ENCODE peak calls at places on chromosomes 2 and 18, in four cellular contexts. X is GM23338, J is IMR-90, D is left ventricle myocardium inferior. W is an unnamed sample. For H3K27me3, the result is how much of the 10 kb centered on the place peaks cover.

GRCh38 chr2:215554689-215555088 is 118.8 kb upstream of the FN1 start:
- DNase-seq in X (no peak), J (peak), D (no peak), W (no peak)

GRCh38 chr2:26615336-26616031 is 25.7 kb downstream of the CIB4 start:
- DNase-seq in X (peak), J (no peak), D (no peak), W (no peak)

GRCh38 chr2:182038579-182038978 is 52.9 kb downstream of the PPP1R1C start:
- DNase-seq in X (no peak), J (peak), D (no peak), W (no peak)

GRCh38 chr2:232242316-232242715 is 136.2 kb upstream of the ALPP start:
- DNase-seq in X (no peak), J (no peak), D (no peak), W (no peak)

GRCh38 chr18:79579807-79580480 is 99.7 kb upstream of the CTDP1 start:
- DNase-seq in X (no peak), J (no peak), D (no peak), W (no peak)

GRCh38 chr2:52500561-52500960 is 1267.0 kb upstream of the CHAC2 start:
- DNase-seq in X (no peak), J (no peak), D (no peak), W (no peak)

GRCh38 chr2:128314348-128315121 is 4.1 kb downstream of the HS6ST1 start:
- DNase-seq in X (no peak), J (no peak), D (no peak), W (peak)

GRCh38 chr18:78430171-78430857 is 549.3 kb upstream of the SALL3 start:
- DNase-seq in X (no peak), J (no peak), D (no peak), W (no peak)

GRCh38 chr2:64839844-64840243 is 149.4 kb upstream of the SLC1A4 start:
- DNase-seq in X (no peak), J (no peak), D (no peak), W (no peak)

GRCh38 chr2:29147963-29148362 is 32.7 kb downstream of the CLIP4 start:
- DNase-seq in X (no peak), J (no peak), D (no peak), W (no peak)

GRCh38 chr2:45793998-45794720 is 142.7 kb downstream of the PRKCE start:
- DNase-seq in X (no peak), J (peak), D (no peak), W (no peak)

GRCh38 chr2:145623136-145623535 is 1103.2 kb upstream of the ZEB2 start:
- DNase-seq in X (no peak), J (peak), D (no peak), W (no peak)

GRCh38 chr18:39799010-39799409 is 2156.0 kb upstream of the PIK3C3 start:
- DNase-seq in X (peak), J (no peak), D (no peak), W (no peak)

GRCh38 chr2:25371253-25372241 is 29.8 kb upstream of the DNMT3A start:
- DNase-seq in X (no peak), J (no peak), D (no peak), W (no peak)

GRCh38 chr2:237410949-237411635 is 2.9 kb downstream of the COL6A3 start:
- DNase-seq in X (no peak), J (no peak), D (no peak), W (no peak)

GRCh38 chr18:53798516-53798915 is 426.0 kb downstream of the MBD2 start:
- DNase-seq in X (no peak), J (no peak), D (no peak), W (no peak)

GRCh38 chr2:233795735-233796171 is 17.6 kb downstream of the MROH2A start:
- DNase-seq in X (no peak), J (no peak), D (no peak), W (no peak)

GRCh38 chr18:70256184-70256583 is 32.7 kb upstream of the SOCS6 start:
- DNase-seq in X (no peak), J (no peak), D (no peak), W (no peak)

GRCh38 chr2:30847329-30847728 is 40.1 kb upstream of the CAPN13 start:
- DNase-seq in X (no peak), J (no peak), D (no peak), W (no peak)

GRCh38 chr2:122478108-122478507 is 722.7 kb downstream of the TSN start:
- DNase-seq in X (no peak), J (no peak), D (no peak), W (no peak)

DNA sequence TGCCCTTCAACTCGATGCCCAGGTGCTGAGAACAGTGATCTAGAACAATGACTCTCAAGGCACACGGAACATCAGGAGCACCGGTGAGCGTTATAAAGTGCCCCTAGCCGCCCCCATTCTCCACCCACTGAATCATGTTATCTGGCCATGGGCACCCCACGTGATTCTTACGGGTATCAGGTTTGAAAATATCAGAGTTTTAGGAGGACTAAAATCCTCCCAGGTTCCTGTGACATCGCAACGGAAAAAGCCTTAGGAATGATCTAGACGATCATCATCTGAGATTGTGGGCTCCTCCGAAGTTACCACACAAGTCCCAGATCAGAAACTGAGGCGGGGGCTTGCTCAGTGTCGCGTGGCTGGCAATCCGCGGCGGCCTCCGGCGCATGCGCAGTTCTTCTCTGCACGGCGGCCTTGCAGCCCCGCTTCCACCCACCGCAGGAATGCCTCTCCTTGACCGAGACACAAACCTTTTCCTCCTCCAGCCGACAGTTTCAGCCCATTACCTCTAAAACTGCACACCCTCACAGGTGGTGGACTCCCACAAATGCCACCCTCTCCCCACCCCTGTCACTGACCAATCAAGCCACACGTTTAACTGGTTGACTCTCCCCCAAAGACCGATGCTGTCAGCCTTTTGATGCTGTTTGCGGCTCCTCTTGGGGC is 5.8 kb upstream of the MRPL33 start:
- DNase-seq in X (no peak), J (no peak), D (peak), W (no peak)
- H3K4me3 ChIP-seq in X (no peak), J (no peak), D (peak), W (peak)

GRCh38 chr2:218992703-218993344 is 398 bp downstream of the CRYBA2 start:
- DNase-seq in X (peak), J (no peak), D (no peak), W (no peak)
- H3K27me3 ChIP-seq in X (half or more), J (half or more), D (half or more), W (under half)

GRCh38 chr2:120825370-120826259 is 89.9 kb downstream of the GLI2 start:
- DNase-seq in X (no peak), J (peak), D (peak), W (peak)
- H3K4me3 ChIP-seq in X (no peak), J (no peak), D (no peak), W (no peak)

DNA sequence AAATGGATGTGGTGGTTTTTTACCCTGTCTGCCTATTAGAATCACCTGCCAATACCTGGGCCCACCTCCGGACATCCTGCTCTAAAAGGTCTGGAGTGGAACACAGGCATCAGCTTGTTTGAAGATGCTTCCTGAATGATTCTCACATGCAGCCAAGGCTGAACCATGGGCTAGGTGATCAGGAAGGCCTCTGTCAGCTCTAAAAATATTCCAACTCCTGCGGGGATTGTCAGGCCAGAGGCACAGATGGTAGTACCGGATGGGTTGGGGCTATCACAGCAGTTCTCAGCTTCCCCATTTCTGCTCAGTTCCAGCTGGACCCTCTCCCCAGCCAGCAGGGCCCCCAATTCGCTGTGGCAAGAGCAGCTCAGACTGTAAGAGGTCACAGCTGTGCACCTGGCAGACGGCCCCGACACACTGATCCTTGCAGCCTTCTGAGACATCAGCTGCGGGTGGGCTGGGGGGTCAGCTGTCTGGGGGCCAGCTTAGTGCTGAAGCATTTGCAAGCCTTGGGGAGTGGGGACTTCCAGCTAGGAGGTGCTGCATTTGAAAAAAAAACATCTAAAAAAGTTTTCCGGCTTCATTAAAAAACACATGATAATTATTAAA is 43.6 kb upstream of the TCF7L1 start:
- DNase-seq in X (peak), J (no peak), D (no peak), W (no peak)
- H3K27me3 ChIP-seq in X (under half), J (under half), D (under half), W (under half)

GRCh38 chr18:711330-711692 is 1.1 kb downstream of the ENOSF1 start:
- DNase-seq in X (peak), J (no peak), D (no peak), W (no peak)

GRCh38 chr18:712401-713134 is at the start of gene ENOSF1:
- DNase-seq in X (peak), J (peak), D (peak), W (peak)

GRCh38 chr18:709771-710170 is 2.7 kb downstream of the ENOSF1 start:
- DNase-seq in X (no peak), J (no peak), D (no peak), W (no peak)

GRCh38 chr18:711693-712400 is 583 bp downstream of the ENOSF1 start:
- DNase-seq in X (peak), J (peak), D (peak), W (peak)

GRCh38 chr18:710418-711300 is 1.8 kb downstream of the ENOSF1 start:
- DNase-seq in X (no peak), J (no peak), D (no peak), W (no peak)
- H3K4me3 ChIP-seq in X (peak), J (no peak), D (peak), W (peak)

DNA sequence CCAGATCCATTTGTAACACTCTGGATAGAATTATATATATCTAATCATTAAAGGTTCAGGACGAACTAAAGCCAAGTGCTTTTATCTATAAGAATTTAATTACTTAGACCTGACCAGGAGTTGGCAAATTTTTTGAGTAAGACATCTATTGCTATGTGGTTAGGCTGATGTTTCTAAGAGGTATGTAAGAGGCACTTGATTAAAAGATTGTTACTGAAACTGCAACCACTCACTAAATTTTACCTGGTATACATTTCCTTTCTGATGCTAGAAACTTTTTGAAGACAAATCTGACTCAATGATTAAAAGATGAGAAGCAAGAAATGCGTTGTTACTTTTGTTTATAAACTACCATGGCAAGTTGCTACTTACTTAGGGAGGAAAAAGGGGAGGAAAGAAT is 76.7 kb upstream of the CHAC2 start:
- DNase-seq in X (no peak), J (no peak), D (no peak), W (no peak)
- H3K27me3 ChIP-seq in X (under half), J (under half), D (under half), W (under half)

DNA sequence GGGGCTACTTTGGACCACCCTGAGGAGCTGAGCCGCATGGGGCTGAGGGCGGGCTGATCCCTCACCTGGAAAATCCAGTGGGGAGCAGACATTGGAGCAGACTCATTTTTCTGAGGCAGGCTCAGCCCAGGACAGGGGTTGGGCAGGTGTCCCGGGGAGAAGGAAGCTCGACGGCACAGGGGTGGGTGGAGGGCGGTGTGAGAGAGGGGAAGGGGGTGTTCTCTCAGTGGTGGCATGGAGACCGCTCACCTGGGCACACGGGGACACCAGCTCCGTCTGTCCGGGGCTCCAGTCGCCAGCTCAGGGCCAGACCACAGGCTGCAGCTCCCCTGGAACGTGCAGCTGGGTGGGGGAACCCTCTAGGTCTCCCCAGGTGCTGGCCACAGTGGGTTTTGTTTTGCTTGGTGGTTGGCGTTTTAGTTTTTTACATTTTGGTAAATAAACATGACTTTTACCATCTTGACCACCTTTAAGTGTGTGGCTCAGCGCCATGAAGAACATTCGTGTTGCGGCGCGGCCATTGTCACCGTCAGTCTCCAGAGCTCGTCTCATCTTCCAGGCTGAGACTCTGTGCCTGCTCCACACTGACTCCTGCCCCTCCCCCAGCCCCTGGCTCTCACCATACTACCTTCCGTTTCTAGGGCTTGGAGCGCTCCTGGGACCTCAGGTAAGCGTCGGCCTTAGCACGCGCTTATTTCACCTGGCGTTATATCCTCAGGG is 4.3 kb upstream of the MAB21L4 start:
- DNase-seq in X (no peak), J (no peak), D (no peak), W (no peak)
- H3K4me3 ChIP-seq in X (no peak), J (no peak), D (no peak), W (no peak)

GRCh38 chr2:241677392-241677791 is 9.2 kb downstream of the DTYMK start:
- DNase-seq in X (no peak), J (no peak), D (no peak), W (no peak)

GRCh38 chr2:241680827-241681599 is 5.6 kb downstream of the DTYMK start:
- DNase-seq in X (no peak), J (peak), D (no peak), W (no peak)

GRCh38 chr2:241678307-241678706 is 8.3 kb downstream of the DTYMK start:
- DNase-seq in X (no peak), J (no peak), D (no peak), W (no peak)

GRCh38 chr2:241680044-241680443 is 6.6 kb downstream of the DTYMK start:
- DNase-seq in X (no peak), J (no peak), D (no peak), W (no peak)

DNA sequence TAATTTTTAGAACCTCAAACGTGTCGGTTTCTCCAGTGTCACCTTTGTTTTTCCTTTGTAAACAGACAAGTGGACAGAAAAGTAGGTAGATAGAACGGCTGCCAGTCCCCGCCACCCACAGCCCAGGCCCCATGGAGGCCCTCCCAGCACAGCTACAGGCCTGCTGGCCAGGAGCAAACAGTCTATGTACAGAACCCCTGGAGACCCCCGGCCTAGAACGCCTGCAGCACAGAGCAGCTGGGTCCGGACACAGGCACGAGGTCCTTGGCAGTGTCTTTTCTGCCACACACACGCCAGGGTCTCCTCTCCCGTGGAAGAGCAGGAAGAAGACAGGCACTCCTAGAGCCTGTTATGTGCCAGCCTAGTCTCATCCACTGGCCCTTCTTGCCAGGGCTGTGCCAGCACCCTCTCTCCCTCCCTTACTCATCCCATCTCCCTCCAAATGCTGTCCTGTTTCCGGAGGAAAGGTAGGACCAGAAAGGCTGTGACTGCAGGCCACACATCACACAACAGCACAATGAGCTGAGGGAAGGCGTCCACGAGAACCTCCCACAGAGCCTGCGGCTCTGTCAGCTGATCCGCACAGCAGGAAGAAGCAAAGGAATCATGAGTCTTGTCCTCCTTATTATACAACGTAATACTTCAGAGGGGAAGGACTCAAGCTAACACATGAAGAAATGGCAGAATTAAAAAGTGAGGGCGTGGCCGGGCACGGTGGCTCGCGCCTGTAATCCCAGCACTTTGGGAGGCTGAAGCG is 7.7 kb downstream of the DTYMK start:
- DNase-seq in X (no peak), J (no peak), D (no peak), W (no peak)
- H3K27me3 ChIP-seq in X (under half), J (under half), D (under half), W (under half)

DNA sequence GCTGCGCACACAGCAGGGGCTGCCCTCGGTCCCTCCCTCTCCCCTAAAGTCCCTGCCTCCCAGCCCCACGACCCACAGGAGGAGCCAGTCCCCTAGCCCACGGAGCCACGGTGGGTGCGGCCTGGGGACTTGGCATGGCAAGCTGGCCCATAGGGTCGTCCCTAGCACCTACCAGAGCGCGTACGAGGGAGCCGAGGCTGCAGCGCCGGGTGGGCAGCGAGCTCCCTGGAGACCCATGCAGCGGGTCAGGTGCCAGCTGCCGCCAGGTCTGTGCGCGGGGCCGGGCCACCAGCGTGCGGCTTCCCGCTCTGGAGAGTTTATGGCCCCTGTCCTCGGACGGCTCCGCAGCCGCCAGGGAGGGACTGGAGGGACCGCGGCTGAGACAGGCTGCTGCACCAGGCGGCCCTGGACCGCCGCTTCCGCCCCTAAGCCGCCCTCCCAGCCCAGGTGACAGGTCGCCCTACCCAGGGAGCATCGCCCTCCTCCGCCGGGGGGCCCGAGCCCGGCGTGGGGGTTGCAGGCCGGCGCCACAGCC is 273.6 kb downstream of the CCDC74A start:
- DNase-seq in X (peak), J (no peak), D (no peak), W (no peak)
- H3K4me3 ChIP-seq in X (peak), J (no peak), D (peak), W (peak)

W was measured in dorsolateral prefrontal cortex.